ENCODE peak calls at places on chromosomes 7 and 10, in seven cellular contexts. L is activated T-helper 1 cell treated with anti-CD3 and anti-CD28 coated beads, Interleukin-12 subunit alpha, Interleukin-12 subunit beta, Interleukin-2, Interleukin-4 antibody, amounts not matched to agents 30 ng/mL and 10 ng/mL and 1 ng/mL, durations not matched to agents 14 hours and 24 hours and 36 hours; V is nephron progenitor cell; W is ovary; Q is Panc1; U is NCI-H1436; E is IMR-90. I is an unnamed sample.

GRCh38 chr7:97430001-97430400 is 301.9 kb upstream of the TAC1 start:
- DNase-seq in L (no peak), V (no peak), W (no peak), Q (no peak), U (no peak), E (no peak), I (no peak)

GRCh38 chr10:6637053-6637452 is 57.0 kb upstream of the PRKCQ start:
- DNase-seq in L (no peak), V (no peak), W (no peak), Q (no peak), U (no peak), E (no peak), I (no peak)

GRCh38 chr10:43350139-43350538 is 21.3 kb upstream of the FXYD4 start:
- DNase-seq in L (no peak), V (no peak), W (no peak), Q (no peak), U (no peak), E (no peak), I (no peak)

GRCh38 chr7:94580601-94581000 is 71.0 kb downstream of the CASD1 start:
- DNase-seq in L (no peak), V (no peak), W (no peak), Q (no peak), U (no peak), E (peak), I (no peak)

GRCh38 chr7:114720725-114721124 is 201.2 kb upstream of the MDFIC start:
- DNase-seq in L (no peak), V (no peak), W (no peak), Q (no peak), U (no peak), E (no peak), I (no peak)

GRCh38 chr10:122388287-122388997 is 13.9 kb downstream of the PLEKHA1 start:
- DNase-seq in L (no peak), V (no peak), W (no peak), Q (no peak), U (no peak), E (no peak), I (no peak)

GRCh38 chr7:14858410-14858809 is 44.1 kb downstream of the DGKB start:
- DNase-seq in L (no peak), V (no peak), W (no peak), Q (no peak), U (peak), E (no peak), I (no peak)

GRCh38 chr10:63264852-63265617 is 131.9 kb downstream of the NRBF2 start:
- DNase-seq in L (peak), V (peak), W (no peak), Q (peak), U (no peak), E (peak), I (peak)

GRCh38 chr10:26697922-26698608 is 564 bp downstream of the PDSS1 start:
- DNase-seq in L (no peak), V (peak), W (no peak), Q (no peak), U (no peak), E (no peak), I (no peak)

GRCh38 chr10:118865998-118866778 is 111.4 kb upstream of the CACUL1 start:
- DNase-seq in L (no peak), V (no peak), W (no peak), Q (no peak), U (no peak), E (no peak), I (no peak)

GRCh38 chr10:75395171-75395954 is 6.2 kb downstream of the ZNF503 start:
- DNase-seq in L (no peak), V (peak), W (peak), Q (no peak), U (no peak), E (peak), I (no peak)

GRCh38 chr10:49171326-49172140 is 16.7 kb downstream of the TMEM273 start:
- DNase-seq in L (no peak), V (no peak), W (no peak), Q (no peak), U (no peak), E (no peak), I (no peak)

GRCh38 chr7:40538281-40538680 is 403.5 kb downstream of the SUGCT start:
- DNase-seq in L (no peak), V (no peak), W (no peak), Q (no peak), U (no peak), E (peak), I (no peak)

GRCh38 chr7:66255533-66256100 is 50.5 kb downstream of the TPST1 start:
- DNase-seq in L (no peak), V (no peak), W (no peak), Q (no peak), U (no peak), E (peak), I (no peak)

GRCh38 chr7:142443614-142444013 is 185.8 kb upstream of the PRSS58 start:
- DNase-seq in L (no peak), V (no peak), W (no peak), Q (no peak), U (no peak), E (peak), I (no peak)

I was measured in T-cell.